ENCODE peak calls at places on chromosome 2, in four cellular contexts. One of them, this sample, is unnamed.

GRCh38 chr2:213188971-213189899 is 37.8 kb upstream of the IKZF2 start:
- DNase-seq in A549: no peak
- DNase-seq in aorta: no peak
- DNase-seq in fibroblast of lung: peak
- DNase-seq in this sample: peak

GRCh38 chr2:112787294-112787693 is 3.0 kb upstream of the IL1A start:
- DNase-seq in A549: no peak
- DNase-seq in aorta: no peak
- DNase-seq in fibroblast of lung: no peak
- DNase-seq in this sample: no peak

GRCh38 chr2:228689049-228689448 is 507.6 kb upstream of the SPHKAP start:
- DNase-seq in A549: no peak
- DNase-seq in aorta: no peak
- DNase-seq in fibroblast of lung: no peak
- DNase-seq in this sample: no peak

GRCh38 chr2:227717687-227718567 is at the start of gene SLC19A3:
- DNase-seq in A549: peak
- DNase-seq in aorta: peak
- DNase-seq in fibroblast of lung: peak
- DNase-seq in this sample: peak

GRCh38 chr2:105072039-105072438 is 34.2 kb downstream of the MRPS9 start:
- DNase-seq in A549: no peak
- DNase-seq in aorta: no peak
- DNase-seq in fibroblast of lung: no peak
- DNase-seq in this sample: no peak

GRCh38 chr2:72220170-72220569 is 72.5 kb upstream of the CYP26B1 start:
- DNase-seq in A549: no peak
- DNase-seq in aorta: no peak
- DNase-seq in fibroblast of lung: no peak
- DNase-seq in this sample: no peak

GRCh38 chr2:196594158-196594557 is 45.4 kb upstream of the CCDC150 start:
- DNase-seq in A549: no peak
- DNase-seq in aorta: no peak
- DNase-seq in fibroblast of lung: no peak
- DNase-seq in this sample: no peak

GRCh38 chr2:168475636-168476035 is 19.6 kb downstream of the CERS6 start:
- DNase-seq in A549: no peak
- DNase-seq in aorta: no peak
- DNase-seq in fibroblast of lung: no peak
- DNase-seq in this sample: no peak

GRCh38 chr2:195320416-195320973 is 336.5 kb upstream of the SLC39A10 start:
- DNase-seq in A549: no peak
- DNase-seq in aorta: no peak
- DNase-seq in fibroblast of lung: peak
- DNase-seq in this sample: no peak

GRCh38 chr2:53768233-53768542 is 584 bp downstream of the CHAC2 start:
- DNase-seq in A549: peak
- DNase-seq in aorta: no peak
- DNase-seq in fibroblast of lung: peak
- DNase-seq in this sample: no peak

GRCh38 chr2:159010340-159010739 is 41.9 kb downstream of the TANC1 start:
- DNase-seq in A549: no peak
- DNase-seq in aorta: peak
- DNase-seq in fibroblast of lung: peak
- DNase-seq in this sample: no peak

GRCh38 chr2:237073552-237073951 is 12.1 kb upstream of the COPS8 start:
- DNase-seq in A549: no peak
- DNase-seq in aorta: no peak
- DNase-seq in fibroblast of lung: peak
- DNase-seq in this sample: no peak

GRCh38 chr2:240960309-240960962 is 38.0 kb upstream of the SNED1 start:
- DNase-seq in A549: no peak
- DNase-seq in aorta: peak
- DNase-seq in fibroblast of lung: no peak
- DNase-seq in this sample: peak

GRCh38 chr2:239400000-239400831 is 604 bp downstream of the HDAC4 start:
- DNase-seq in A549: peak
- DNase-seq in aorta: no peak
- DNase-seq in fibroblast of lung: no peak
- DNase-seq in this sample: no peak

GRCh38 chr2:240301256-240301795 is 134.1 kb upstream of the GPC1 start:
- DNase-seq in A549: no peak
- DNase-seq in aorta: peak
- DNase-seq in fibroblast of lung: no peak
- DNase-seq in this sample: no peak

GRCh38 chr2:6310186-6310909 is 555.4 kb downstream of the CMPK2 start:
- DNase-seq in A549: no peak
- DNase-seq in aorta: no peak
- DNase-seq in fibroblast of lung: no peak
- DNase-seq in this sample: no peak

GRCh38 chr2:155494744-155495143 is 796.2 kb downstream of the KCNJ3 start:
- DNase-seq in A549: no peak
- DNase-seq in aorta: no peak
- DNase-seq in fibroblast of lung: no peak
- DNase-seq in this sample: no peak

GRCh38 chr2:215727507-215728503 is 285.5 kb downstream of the MREG start:
- DNase-seq in A549: no peak
- DNase-seq in aorta: no peak
- DNase-seq in fibroblast of lung: peak
- DNase-seq in this sample: no peak

DNA sequence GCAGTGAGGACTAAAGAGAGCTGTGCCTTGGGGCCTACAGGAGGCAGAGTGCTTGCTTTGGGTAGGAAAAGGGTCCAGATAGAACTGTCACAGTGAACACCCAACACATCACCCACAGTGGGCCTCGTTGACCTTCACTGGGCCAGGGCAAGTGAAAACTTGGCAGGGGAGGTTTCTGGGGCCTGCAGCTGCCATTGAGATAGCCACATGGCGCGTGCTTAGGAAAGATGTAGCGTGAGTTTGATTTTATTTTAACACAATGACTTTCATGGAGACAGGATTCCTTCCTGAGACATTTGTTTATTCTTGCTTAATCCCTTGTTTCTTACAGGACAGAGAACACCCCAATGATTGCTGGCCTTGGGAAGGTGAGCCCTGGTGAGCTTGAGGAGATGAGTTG is 9.3 kb upstream of the ESPNL start:
- DNase-seq in A549: no peak
- DNase-seq in aorta: no peak
- DNase-seq in fibroblast of lung: no peak
- DNase-seq in this sample: no peak
- H3K27ac ChIP-seq in A549: no peak
- H3K27ac ChIP-seq in aorta: no peak
- H3K27ac ChIP-seq in fibroblast of lung: no peak
- H3K27ac ChIP-seq in this sample: no peak

GRCh38 chr2:88832992-88833389 is 141.5 kb downstream of the RPIA start:
- DNase-seq in A549: no peak
- DNase-seq in aorta: no peak
- DNase-seq in fibroblast of lung: no peak
- DNase-seq in this sample: no peak

GRCh38 chr2:88831071-88831791 is 139.8 kb downstream of the RPIA start:
- DNase-seq in A549: no peak
- DNase-seq in aorta: no peak
- DNase-seq in fibroblast of lung: no peak
- DNase-seq in this sample: no peak

GRCh38 chr2:88832256-88832991 is 141.0 kb downstream of the RPIA start:
- DNase-seq in A549: no peak
- DNase-seq in aorta: no peak
- DNase-seq in fibroblast of lung: no peak
- DNase-seq in this sample: no peak

GRCh38 chr2:88829607-88830463 is 138.4 kb downstream of the RPIA start:
- DNase-seq in A549: no peak
- DNase-seq in aorta: no peak
- DNase-seq in fibroblast of lung: no peak
- DNase-seq in this sample: no peak

DNA sequence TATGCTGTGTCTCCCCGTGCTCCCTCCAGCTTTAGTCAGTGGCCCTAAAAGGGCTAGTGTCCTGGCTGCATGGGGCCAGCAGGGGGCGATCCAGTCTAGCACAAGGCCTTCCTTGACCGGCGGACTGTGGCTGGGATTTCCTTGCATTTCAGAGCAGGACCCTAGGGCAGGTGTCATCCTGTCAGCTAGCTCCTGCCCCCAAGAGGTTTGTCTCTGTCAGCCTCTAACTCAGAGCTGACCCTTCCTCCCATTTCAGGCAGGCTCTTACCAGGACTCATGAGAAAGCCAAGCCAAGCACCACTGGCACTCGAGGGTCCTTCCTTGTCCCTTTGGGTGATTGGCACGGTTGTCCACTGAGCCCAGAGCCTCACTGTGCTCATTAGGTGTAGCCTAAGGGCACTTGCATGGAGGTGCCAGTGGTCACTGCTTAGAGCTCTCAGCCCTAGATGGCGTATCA is 140.3 kb downstream of the RPIA start:
- DNase-seq in A549: peak
- DNase-seq in aorta: no peak
- DNase-seq in fibroblast of lung: no peak
- DNase-seq in this sample: peak
- H3K27ac ChIP-seq in A549: no peak
- H3K27ac ChIP-seq in aorta: no peak
- H3K27ac ChIP-seq in fibroblast of lung: no peak
- H3K27ac ChIP-seq in this sample: no peak

GRCh38 chr2:230128943-230129342 is 60.2 kb upstream of the SLC16A14 start:
- DNase-seq in A549: no peak
- DNase-seq in aorta: no peak
- DNase-seq in fibroblast of lung: peak
- DNase-seq in this sample: no peak

GRCh38 chr2:230134496-230135073 is 65.9 kb upstream of the SLC16A14 start:
- DNase-seq in A549: no peak
- DNase-seq in aorta: no peak
- DNase-seq in fibroblast of lung: peak
- DNase-seq in this sample: no peak

GRCh38 chr2:230131366-230131765 is 62.6 kb upstream of the SLC16A14 start:
- DNase-seq in A549: no peak
- DNase-seq in aorta: no peak
- DNase-seq in fibroblast of lung: no peak
- DNase-seq in this sample: no peak

GRCh38 chr2:230129343-230129742 is 60.6 kb upstream of the SLC16A14 start:
- DNase-seq in A549: no peak
- DNase-seq in aorta: no peak
- DNase-seq in fibroblast of lung: no peak
- DNase-seq in this sample: no peak

DNA sequence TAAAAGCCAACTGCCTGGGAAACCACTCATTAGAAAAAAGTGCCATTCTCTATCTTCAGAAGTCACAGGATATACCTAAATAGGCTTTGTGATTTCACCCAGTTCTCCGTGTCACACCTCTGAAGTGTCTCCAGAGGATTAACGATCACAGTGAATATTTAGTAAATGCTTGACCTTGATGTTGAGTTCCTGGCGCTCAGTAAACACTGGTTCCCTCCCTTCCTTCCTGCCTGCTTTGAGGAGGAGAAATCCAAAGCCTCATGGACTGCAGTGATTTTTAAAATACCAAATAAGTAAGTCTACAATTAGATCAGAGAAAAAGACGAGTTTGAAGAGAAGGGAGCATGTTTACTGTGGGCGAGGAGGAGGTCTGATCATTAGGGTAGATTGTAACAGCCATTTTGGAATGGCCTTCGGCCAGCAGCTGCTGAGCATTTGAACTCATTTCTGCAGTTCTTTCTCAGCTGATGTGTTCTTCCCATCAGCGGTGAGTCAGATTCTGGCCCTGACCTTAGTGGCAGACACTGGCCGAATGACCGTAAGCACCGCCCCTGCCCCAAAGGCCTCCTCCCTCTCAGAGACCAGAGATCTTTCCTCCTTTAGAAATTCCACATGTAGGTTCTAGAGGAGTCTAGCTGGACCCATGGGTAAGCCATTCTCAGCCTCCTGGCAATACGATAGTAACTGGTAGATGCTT is 62.1 kb upstream of the SLC16A14 start:
- DNase-seq in A549: no peak
- DNase-seq in aorta: no peak
- DNase-seq in fibroblast of lung: peak
- DNase-seq in this sample: no peak
- H3K27ac ChIP-seq in A549: peak
- H3K27ac ChIP-seq in aorta: no peak
- H3K27ac ChIP-seq in fibroblast of lung: peak
- H3K27ac ChIP-seq in this sample: peak

GRCh38 chr2:30511122-30512083 is 64.4 kb downstream of the LCLAT1 start:
- DNase-seq in A549: no peak
- DNase-seq in aorta: no peak
- DNase-seq in fibroblast of lung: peak
- DNase-seq in this sample: no peak
- H3K27ac ChIP-seq in A549: peak
- H3K27ac ChIP-seq in aorta: no peak
- H3K27ac ChIP-seq in fibroblast of lung: no peak
- H3K27ac ChIP-seq in this sample: no peak

GRCh38 chr2:207812858-207813175 is 43.1 kb upstream of the FZD5 start:
- DNase-seq in A549: no peak
- DNase-seq in aorta: no peak
- DNase-seq in fibroblast of lung: no peak
- DNase-seq in this sample: no peak
- H3K27ac ChIP-seq in A549: peak
- H3K27ac ChIP-seq in aorta: no peak
- H3K27ac ChIP-seq in fibroblast of lung: no peak
- H3K27ac ChIP-seq in this sample: no peak